ENCODE peak calls at places on chromosomes 1 and 21, in five cellular contexts. V, Q, M, S and H are unnamed samples.

GRCh38 chr1:62040450-62040849 is 154.2 kb upstream of the L1TD1 start:
- DNase-seq in V (peak; percentile 59), Q (no peak), M (no peak), S (no peak), H (no peak)

GRCh38 chr21:43847301-43847700 is 17.7 kb upstream of the AGPAT3 start:
- DNase-seq in V (no peak), Q (no peak), M (no peak), S (no peak), H (no peak)

GRCh38 chr21:45169001-45169400 is 94.6 kb downstream of the ADARB1 start:
- DNase-seq in V (no peak), Q (no peak), M (no peak), S (no peak), H (no peak)

GRCh38 chr1:229669333-229669732 is 43.3 kb downstream of the URB2 start:
- DNase-seq in V (no peak), Q (no peak), M (no peak), S (peak; percentile 55), H (no peak)

GRCh38 chr1:16371725-16372124 is 4.7 kb downstream of the SZRD1 start:
- DNase-seq in V (peak; percentile 42), Q (no peak), M (no peak), S (peak; percentile 76), H (no peak)

GRCh38 chr1:18535391-18536210 is 54.9 kb downstream of the KLHDC7A start:
- DNase-seq in V (no peak), Q (no peak), M (no peak), S (no peak), H (no peak)

GRCh38 chr1:207129053-207129452 is 25.0 kb downstream of the C4BPA start:
- DNase-seq in V (no peak), Q (no peak), M (no peak), S (no peak), H (no peak)

GRCh38 chr1:6294868-6295556 is 34.1 kb upstream of the GPR153 start:
- DNase-seq in V (peak; percentile 50), Q (no peak), M (no peak), S (no peak), H (no peak)

GRCh38 chr21:44522753-44523204 is 17.2 kb downstream of the KRTAP10-1 start:
- DNase-seq in V (no peak), Q (no peak), M (no peak), S (no peak), H (no peak)

GRCh38 chr1:228236744-228237143 is 28.9 kb downstream of the OBSCN start:
- DNase-seq in V (peak; percentile 42), Q (no peak), M (peak; percentile 84), S (peak; percentile 60), H (no peak)

GRCh38 chr1:85262985-85263384 is 3.5 kb upstream of the C1orf52 start:
- DNase-seq in V (no peak), Q (no peak), M (no peak), S (no peak), H (no peak)

GRCh38 chr1:160800645-160801408 is 4.9 kb downstream of the LY9 start:
- DNase-seq in V (no peak), Q (no peak), M (no peak), S (no peak), H (no peak)

DNA sequence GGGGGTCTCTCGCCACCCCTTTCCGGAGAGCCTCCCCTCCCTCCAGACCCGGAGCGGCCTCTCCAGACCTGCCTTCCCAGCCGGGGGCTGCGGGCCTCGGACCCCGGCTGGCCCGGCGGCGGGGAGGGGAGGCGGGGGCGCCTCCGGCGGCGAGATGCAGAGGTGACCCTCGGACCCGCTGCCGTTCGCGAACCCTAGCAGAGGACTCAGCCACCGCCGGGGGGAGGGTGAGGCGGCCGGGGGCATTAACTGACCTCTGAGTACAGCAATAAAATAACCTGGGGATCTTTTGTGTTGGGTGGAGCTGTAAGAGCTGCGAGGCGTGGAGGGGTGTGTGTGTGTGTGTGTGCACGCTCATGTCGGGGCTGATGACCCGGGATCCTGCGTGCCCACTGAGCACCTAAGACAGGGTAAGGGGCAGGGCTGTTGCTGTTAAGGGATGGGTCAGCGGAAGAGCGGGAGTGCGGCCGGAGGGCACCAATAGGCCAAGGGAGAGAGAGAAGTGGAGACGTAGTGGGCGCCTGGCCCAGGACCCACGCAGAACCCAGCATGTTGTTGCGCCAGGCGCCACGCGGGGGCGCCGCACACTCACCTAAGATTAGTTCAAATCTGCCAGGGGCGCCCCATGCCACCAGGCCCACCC is 6.3 kb downstream of the HAPLN2 start:
- DNase-seq in V (peak; percentile 47), Q (no peak), M (peak; percentile 79), S (peak; percentile 56), H (no peak)
- H3K4me3 ChIP-seq in V (no peak overlapping the region), Q (no peak overlapping the region), M (peak overlapping the region; percentile 43), S (no peak overlapping the region), H (no peak overlapping the region)

GRCh38 chr1:26851106-26851684 is 11.8 kb upstream of the SFN start:
- DNase-seq in V (peak; percentile 86), Q (no peak), M (no peak), S (no peak), H (no peak)

GRCh38 chr1:26853156-26853555 is 9.8 kb upstream of the SFN start:
- DNase-seq in V (peak; percentile 99), Q (no peak), M (peak; percentile 81), S (peak; percentile 81), H (peak; percentile 35)

GRCh38 chr1:26853600-26853999 is 9.3 kb upstream of the SFN start:
- DNase-seq in V (no peak), Q (no peak), M (no peak), S (no peak), H (no peak)

GRCh38 chr1:26854953-26855352 is 8.0 kb upstream of the SFN start:
- DNase-seq in V (peak; percentile 94), Q (no peak), M (no peak), S (no peak), H (no peak)

DNA sequence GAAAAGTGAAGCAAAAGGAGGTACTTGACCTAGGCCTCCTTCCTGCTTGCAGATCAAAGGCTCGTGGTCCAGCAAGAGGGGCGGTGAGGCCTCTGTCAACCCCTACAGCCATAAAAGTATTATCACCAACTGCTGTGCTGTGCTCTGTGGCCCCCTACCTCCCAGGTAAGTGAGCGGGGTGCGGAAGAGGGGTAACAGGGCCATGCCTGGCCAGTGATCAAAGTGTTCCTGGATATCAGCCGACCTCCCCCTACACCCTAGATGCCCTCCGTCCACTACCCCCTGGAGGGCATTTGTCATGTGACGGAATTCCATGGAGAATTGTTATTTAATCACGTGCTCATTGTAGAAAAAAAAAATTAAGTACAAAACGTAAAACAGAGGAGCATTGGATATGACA is 10.2 kb upstream of the SFN start:
- DNase-seq in V (no peak), Q (no peak), M (no peak), S (no peak), H (no peak)
- TF ChIP-seq CTCF in V (no peak), Q (no peak), M (no peak), S (no peak), H (no peak)

GRCh38 chr1:55211909-55212308 is 3.3 kb downstream of the USP24 start:
- DNase-seq in V (no peak), Q (no peak), M (no peak), S (no peak), H (no peak)
- H3K4me3 ChIP-seq in V (no peak overlapping the region), Q (no peak overlapping the region), M (no peak overlapping the region), S (no peak overlapping the region), H (no peak overlapping the region)

GRCh38 chr1:245079021-245079609 is 75.7 kb upstream of the KIF26B start:
- DNase-seq in V (peak; percentile 73), Q (no peak), M (peak; percentile 18), S (peak; percentile 83), H (no peak)
- TF ChIP-seq CTCF in V (peak; percentile 74), Q (peak; percentile 85), M (peak; percentile 66), S (peak; percentile 79), H (peak; percentile 81)